ENCODE peak calls at places on chromosomes 4 and X, in eight cellular contexts. P is right atrium auricular region, O is cardiac muscle cell, X is neuronal stem cell, R is right lobe of liver, Y is uterus, E is fibroblast of mammary gland, K is astrocyte. L is an unnamed sample.

GRCh38 chrX:126165721-126166401 is at the start of gene DCAF12L2:
- DNase-seq in P (no peak), O (peak), X (peak), R (no peak), Y (peak), E (no peak), K (no peak), L (no peak)

GRCh38 chr4:174304664-174305063 is 21.0 kb downstream of the CEP44 start:
- DNase-seq in P (no peak), O (no peak), X (no peak), R (no peak), Y (no peak), E (no peak), K (no peak), L (no peak)

GRCh38 chr4:37803348-37803973 is 23.0 kb upstream of the PGM2 start:
- DNase-seq in P (no peak), O (peak), X (no peak), R (no peak), Y (no peak), E (peak), K (peak), L (no peak)

GRCh38 chr4:182808673-182809416 is 108.3 kb downstream of the DCTD start:
- DNase-seq in P (no peak), O (no peak), X (no peak), R (no peak), Y (no peak), E (no peak), K (peak), L (no peak)

GRCh38 chr4:10741221-10741620 is 56.7 kb upstream of the CLNK start:
- DNase-seq in P (no peak), O (no peak), X (no peak), R (no peak), Y (no peak), E (no peak), K (no peak), L (no peak)

GRCh38 chr4:63063765-63064164 is 1345.5 kb downstream of the TECRL start:
- DNase-seq in P (no peak), O (no peak), X (no peak), R (no peak), Y (no peak), E (no peak), K (no peak), L (no peak)

GRCh38 chrX:155718964-155719586 is 106.3 kb upstream of the TMLHE start:
- DNase-seq in P (no peak), O (no peak), X (no peak), R (no peak), Y (no peak), E (no peak), K (no peak), L (no peak)

GRCh38 chr4:152708806-152709205 is 29.0 kb upstream of the TMEM154 start:
- DNase-seq in P (no peak), O (no peak), X (no peak), R (no peak), Y (no peak), E (no peak), K (no peak), L (no peak)

GRCh38 chr4:69075061-69075792 is 21.0 kb upstream of the UGT2B7 start:
- DNase-seq in P (no peak), O (no peak), X (no peak), R (no peak), Y (no peak), E (no peak), K (peak), L (no peak)

GRCh38 chrX:110743679-110744340 is 51.8 kb downstream of the CHRDL1 start:
- DNase-seq in P (no peak), O (no peak), X (no peak), R (no peak), Y (no peak), E (peak), K (no peak), L (no peak)

GRCh38 chrX:152641256-152641875 is 3.7 kb downstream of the GABRQ start:
- DNase-seq in P (no peak), O (no peak), X (no peak), R (no peak), Y (no peak), E (no peak), K (no peak), L (no peak)

GRCh38 chr4:126395661-126396060 is 1080.9 kb downstream of the FAT4 start:
- DNase-seq in P (no peak), O (no peak), X (no peak), R (no peak), Y (no peak), E (peak), K (peak), L (no peak)

GRCh38 chrX:37825225-37825842 is 22.0 kb downstream of the DYNLT3 start:
- DNase-seq in P (no peak), O (peak), X (peak), R (no peak), Y (peak), E (peak), K (no peak), L (no peak)

GRCh38 chr4:82780398-82781231 is 18.0 kb downstream of the SCD5 start:
- DNase-seq in P (peak), O (peak), X (no peak), R (peak), Y (peak), E (peak), K (peak), L (no peak)

GRCh38 chr4:53917719-53918118 is 146.7 kb downstream of the CHIC2 start:
- DNase-seq in P (no peak), O (no peak), X (no peak), R (no peak), Y (no peak), E (peak), K (peak), L (no peak)

GRCh38 chr4:173448557-173448918 is 49.6 kb upstream of the SCRG1 start:
- DNase-seq in P (no peak), O (no peak), X (no peak), R (no peak), Y (no peak), E (peak), K (peak), L (peak)

GRCh38 chr4:105343523-105343931 is 130.3 kb downstream of the PPA2 start:
- DNase-seq in P (no peak), O (peak), X (no peak), R (no peak), Y (no peak), E (no peak), K (no peak), L (no peak)

GRCh38 chrX:12975999-12976558 is 1.2 kb downstream of the TMSB4X start:
- DNase-seq in P (no peak), O (peak), X (peak), R (peak), Y (peak), E (no peak), K (peak), L (no peak)

GRCh38 chrX:104330966-104331365 is 76.2 kb upstream of the ESX1 start:
- DNase-seq in P (no peak), O (peak), X (no peak), R (no peak), Y (no peak), E (peak), K (peak), L (no peak)

GRCh38 chrX:18351774-18352173 is 2.7 kb downstream of the SCML2 start:
- DNase-seq in P (no peak), O (no peak), X (no peak), R (no peak), Y (no peak), E (no peak), K (no peak), L (no peak)

GRCh38 chr4:161206528-161207080 is 957.2 kb downstream of the FSTL5 start:
- DNase-seq in P (no peak), O (no peak), X (no peak), R (no peak), Y (no peak), E (no peak), K (no peak), L (no peak)

GRCh38 chr4:180106122-180106521 is 2137.1 kb upstream of the TENM3 start:
- DNase-seq in P (no peak), O (no peak), X (no peak), R (no peak), Y (no peak), E (peak), K (peak), L (no peak)

GRCh38 chr4:23931489-23931830 is 41.6 kb upstream of the PPARGC1A start:
- DNase-seq in P (no peak), O (no peak), X (no peak), R (no peak), Y (no peak), E (no peak), K (no peak), L (no peak)

GRCh38 chr4:24489870-24490269 is 94.5 kb downstream of the DHX15 start:
- DNase-seq in P (no peak), O (peak), X (no peak), R (no peak), Y (no peak), E (peak), K (no peak), L (no peak)

GRCh38 chrX:32483534-32484136 is 727.7 kb downstream of the DMD start:
- DNase-seq in P (no peak), O (no peak), X (no peak), R (no peak), Y (no peak), E (no peak), K (no peak), L (no peak)

GRCh38 chr4:81605278-81605677 is 133.6 kb upstream of the RASGEF1B start:
- DNase-seq in P (no peak), O (no peak), X (peak), R (no peak), Y (no peak), E (no peak), K (no peak), L (no peak)

GRCh38 chr4:152968806-152969394 is 32.8 kb downstream of the FHDC1 start:
- DNase-seq in P (no peak), O (no peak), X (no peak), R (no peak), Y (no peak), E (peak), K (peak), L (peak)

GRCh38 chr4:58734030-58734673 is 1624.0 kb upstream of the IGFBP7 start:
- DNase-seq in P (no peak), O (no peak), X (no peak), R (no peak), Y (no peak), E (no peak), K (no peak), L (no peak)

GRCh38 chr4:100340534-100341364 is 150.5 kb upstream of the DDIT4L start:
- DNase-seq in P (no peak), O (peak), X (no peak), R (no peak), Y (no peak), E (peak), K (peak), L (no peak)

GRCh38 chrX:115940888-115941332 is 229.6 kb upstream of the AGTR2 start:
- DNase-seq in P (peak), O (peak), X (peak), R (peak), Y (peak), E (peak), K (no peak), L (peak)

GRCh38 chr4:26248647-26249046 is 72.2 kb upstream of the RBPJ start:
- DNase-seq in P (no peak), O (peak), X (no peak), R (no peak), Y (no peak), E (peak), K (peak), L (no peak)

GRCh38 chr4:121733942-121734341 is 31.0 kb downstream of the SMIM43 start:
- DNase-seq in P (no peak), O (no peak), X (no peak), R (no peak), Y (no peak), E (no peak), K (no peak), L (no peak)

GRCh38 chrX:18389968-18390367 is 35.4 kb upstream of the CDKL5 start:
- DNase-seq in P (no peak), O (no peak), X (no peak), R (no peak), Y (no peak), E (no peak), K (no peak), L (no peak)

GRCh38 chr4:108743021-108743420 is 19.8 kb downstream of the ETNPPL start:
- DNase-seq in P (no peak), O (no peak), X (no peak), R (no peak), Y (no peak), E (no peak), K (no peak), L (no peak)

GRCh38 chr4:25236971-25237370 is 3.1 kb downstream of the PI4K2B start:
- DNase-seq in P (no peak), O (peak), X (no peak), R (no peak), Y (no peak), E (no peak), K (no peak), L (no peak)

GRCh38 chr4:37928896-37929537 is 31.2 kb upstream of the PTTG2 start:
- DNase-seq in P (no peak), O (peak), X (no peak), R (no peak), Y (no peak), E (peak), K (peak), L (no peak)

GRCh38 chrX:19040373-19040772 is 56.5 kb upstream of the PHKA2 start:
- DNase-seq in P (no peak), O (no peak), X (no peak), R (no peak), Y (no peak), E (peak), K (no peak), L (no peak)

GRCh38 chr4:156223985-156224384 is 270.3 kb upstream of the CTSO start:
- DNase-seq in P (no peak), O (no peak), X (no peak), R (no peak), Y (no peak), E (no peak), K (no peak), L (no peak)

DNA sequence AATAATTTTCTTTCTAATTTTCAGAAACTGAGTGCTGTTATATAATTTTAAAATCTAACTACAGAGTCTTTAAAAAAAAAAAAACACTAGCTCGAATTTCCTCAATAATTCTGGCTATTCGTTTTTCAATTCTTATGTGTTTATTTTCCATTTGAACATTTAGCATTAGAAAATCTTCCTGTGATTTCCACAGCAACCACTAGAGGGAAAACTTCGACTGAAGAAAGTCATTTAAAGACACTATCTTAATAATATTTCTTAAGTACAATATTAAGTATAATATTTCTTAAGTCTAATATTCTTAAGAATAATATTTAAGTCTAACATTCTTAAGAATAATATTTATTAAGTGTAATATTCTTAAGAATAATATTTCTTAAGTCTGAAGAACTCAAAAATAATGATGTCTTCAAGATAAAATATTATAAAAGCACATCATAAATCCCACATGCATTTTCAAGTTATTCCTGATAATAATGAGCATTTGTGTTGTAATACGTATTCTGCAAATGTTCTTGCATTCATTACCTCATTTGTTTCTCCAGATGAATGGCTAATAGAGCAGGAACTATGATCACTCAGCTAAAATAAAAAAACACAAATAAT is 118.4 kb upstream of the WDR17 start:
- DNase-seq in P (no peak), O (peak), X (no peak), R (no peak), Y (no peak), E (peak), K (no peak), L (no peak)
- H3K4me3 ChIP-seq in P (no peak), O (no peak), X (no peak), R (no peak), Y (no peak), E (no peak), K (no peak), L (no peak)

GRCh38 chrX:20542072-20542471 is 275.4 kb upstream of the RPS6KA3 start:
- DNase-seq in P (no peak), O (no peak), X (no peak), R (no peak), Y (no peak), E (no peak), K (no peak), L (no peak)

DNA sequence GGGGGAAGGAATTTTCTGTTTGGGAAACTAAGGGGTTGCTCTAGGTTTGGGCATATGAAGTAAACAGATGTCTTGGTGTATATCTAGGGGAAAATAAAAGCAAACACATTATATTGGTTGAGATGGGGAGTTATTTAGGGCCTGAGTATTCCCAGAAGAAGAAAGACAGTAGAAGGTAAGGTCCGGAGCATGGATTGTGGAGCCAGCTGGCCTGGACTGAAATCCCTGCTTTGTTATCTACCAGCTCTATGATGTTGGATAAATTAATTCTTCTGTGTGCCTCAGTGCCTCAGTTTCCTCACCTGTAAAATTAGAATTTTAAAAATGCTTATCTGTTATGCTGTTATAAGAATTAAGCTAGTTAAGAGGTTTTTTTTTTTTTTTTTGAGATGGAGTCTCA is 272.3 kb upstream of the RPS6KA3 start:
- DNase-seq in P (no peak), O (no peak), X (no peak), R (no peak), Y (no peak), E (no peak), K (no peak), L (no peak)
- H3K4me3 ChIP-seq in P (no peak), O (no peak), X (no peak), R (no peak), Y (no peak), E (no peak), K (no peak), L (no peak)

GRCh38 chrX:24268786-24269185 is 45.1 kb downstream of the SUPT20HL2 start:
- DNase-seq in P (no peak), O (no peak), X (no peak), R (no peak), Y (no peak), E (no peak), K (no peak), L (no peak)

GRCh38 chrX:24262309-24262708 is 51.6 kb downstream of the SUPT20HL2 start:
- DNase-seq in P (no peak), O (no peak), X (no peak), R (no peak), Y (no peak), E (no peak), K (no peak), L (no peak)

GRCh38 chrX:24264383-24264782 is 49.5 kb downstream of the SUPT20HL2 start:
- DNase-seq in P (no peak), O (no peak), X (no peak), R (no peak), Y (no peak), E (peak), K (no peak), L (no peak)

GRCh38 chrX:24271262-24271661 is 42.6 kb downstream of the SUPT20HL2 start:
- DNase-seq in P (no peak), O (no peak), X (no peak), R (no peak), Y (no peak), E (no peak), K (no peak), L (no peak)

DNA sequence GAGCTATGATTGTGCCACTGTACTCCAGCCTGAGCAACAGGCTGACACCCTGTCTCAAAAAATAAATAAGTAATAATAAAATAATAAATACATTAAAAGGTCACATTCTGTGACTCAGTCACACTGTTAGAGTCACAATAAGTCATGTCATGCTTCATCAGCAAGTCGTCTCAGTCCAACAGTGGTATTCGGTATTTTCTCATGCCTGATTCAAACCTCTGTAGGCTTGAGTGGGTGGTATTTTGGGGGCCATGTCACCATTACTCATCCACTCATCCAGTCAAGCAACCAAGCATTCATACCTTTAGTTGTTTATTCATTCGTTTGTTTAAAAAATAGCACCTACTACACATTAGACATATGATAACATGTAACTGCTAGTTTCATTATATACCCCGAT is 46.9 kb downstream of the SUPT20HL2 start:
- DNase-seq in P (no peak), O (no peak), X (no peak), R (no peak), Y (no peak), E (peak), K (peak), L (no peak)
- H3K4me3 ChIP-seq in P (no peak), O (no peak), X (no peak), R (no peak), Y (no peak), E (no peak), K (no peak), L (no peak)

GRCh38 chrX:2451456-2452316 is 49.1 kb downstream of the DHRSX start:
- DNase-seq in P (no peak), O (peak), X (no peak), R (no peak), Y (no peak), E (peak), K (peak), L (no peak)
- H3K4me3 ChIP-seq in P (no peak), O (no peak), X (peak), R (no peak), Y (no peak), E (no peak), K (no peak), L (no peak)

DNA sequence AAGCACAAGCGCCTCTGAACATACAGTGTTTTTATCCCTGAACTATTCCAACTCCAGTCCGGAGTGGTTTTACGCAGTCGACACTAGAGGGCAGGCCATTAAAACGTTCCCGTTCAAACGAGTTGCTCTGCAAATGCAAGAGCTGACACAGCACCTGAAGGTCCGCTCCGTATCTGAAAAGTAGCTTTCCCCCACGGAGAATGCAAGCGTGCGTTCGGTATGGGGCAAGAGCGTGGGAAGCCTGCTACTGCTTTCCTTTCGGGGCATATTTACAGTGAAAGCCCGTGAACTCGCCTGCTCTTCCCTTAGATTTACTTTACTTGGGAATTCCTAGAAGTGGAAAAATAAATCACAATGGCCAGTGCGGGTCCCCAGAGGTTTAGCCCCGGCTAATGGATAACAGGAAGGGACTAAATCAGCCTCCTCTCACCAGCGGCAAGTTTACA is 190.8 kb downstream of the TSPAN5 start:
- DNase-seq in P (peak), O (peak), X (peak), R (peak), Y (peak), E (peak), K (peak), L (peak)
- H3K4me3 ChIP-seq in P (peak), O (peak), X (peak), R (peak), Y (peak), E (peak), K (peak), L (peak)

GRCh38 chr4:76655566-76656479 is 220.8 kb downstream of the SHROOM3 start:
- DNase-seq in P (no peak), O (no peak), X (no peak), R (no peak), Y (no peak), E (no peak), K (peak), L (no peak)

GRCh38 chr4:76654084-76654483 is 219.1 kb downstream of the SHROOM3 start:
- DNase-seq in P (no peak), O (no peak), X (no peak), R (no peak), Y (no peak), E (no peak), K (no peak), L (no peak)

GRCh38 chr4:76652389-76652788 is 217.4 kb downstream of the SHROOM3 start:
- DNase-seq in P (no peak), O (no peak), X (no peak), R (no peak), Y (no peak), E (no peak), K (no peak), L (no peak)

GRCh38 chr4:76654796-76655195 is 219.8 kb downstream of the SHROOM3 start:
- DNase-seq in P (no peak), O (no peak), X (no peak), R (no peak), Y (no peak), E (no peak), K (peak), L (no peak)

GRCh38 chr4:76651616-76652015 is 216.6 kb downstream of the SHROOM3 start:
- DNase-seq in P (no peak), O (no peak), X (no peak), R (no peak), Y (no peak), E (peak), K (peak), L (no peak)
- H3K4me3 ChIP-seq in P (no peak), O (no peak), X (no peak), R (no peak), Y (no peak), E (no peak), K (no peak), L (no peak)

GRCh38 chr4:80213117-80213815 is 16.0 kb downstream of the PRDM8 start:
- DNase-seq in P (no peak), O (no peak), X (no peak), R (no peak), Y (no peak), E (peak), K (peak), L (no peak)
- H3K4me3 ChIP-seq in P (no peak), O (no peak), X (no peak), R (no peak), Y (no peak), E (no peak), K (no peak), L (no peak)

L was measured in LNCaP clone FGC.